ENCODE peak calls at places on chromosomes 13 and 19, in five cellular contexts. M, L, A, X and N are unnamed samples.
A peak's percentile ranks its signal among the peaks of the same experiment; 100 is the strongest.

GRCh38 chr19:17910776-17911360 is 21.9 kb upstream of the CCDC124 start:
- DNase-seq in M (no peak), L (no peak), A (no peak), X (no peak), N (no peak)

GRCh38 chr13:104004572-104004971 is 938.4 kb upstream of the SLC10A2 start:
- DNase-seq in M (peak; percentile 73), L (no peak), A (no peak), X (no peak), N (no peak)

GRCh38 chr13:60095300-60095699 is 68.4 kb downstream of the DIAPH3 start:
- DNase-seq in M (no peak), L (no peak), A (no peak), X (no peak), N (no peak)

GRCh38 chr19:51726049-51726448 is 2.3 kb upstream of the HAS1 start:
- DNase-seq in M (peak; percentile 93), L (peak; percentile 93), A (peak; percentile 39), X (no peak), N (peak; percentile 64)

GRCh38 chr13:72694314-72694713 is 33.1 kb downstream of the MZT1 start:
- DNase-seq in M (no peak), L (no peak), A (no peak), X (no peak), N (no peak)

GRCh38 chr13:94382520-94382919 is 97.0 kb downstream of the DCT start:
- DNase-seq in M (no peak), L (no peak), A (no peak), X (no peak), N (no peak)

GRCh38 chr13:29522044-29522685 is 73.3 kb downstream of the SLC7A1 start:
- DNase-seq in M (no peak), L (peak; percentile 99), A (no peak), X (no peak), N (peak; percentile 99)

GRCh38 chr13:108527849-108528248 is 101.6 kb upstream of the MYO16 start:
- DNase-seq in M (no peak), L (no peak), A (no peak), X (no peak), N (no peak)

GRCh38 chr19:19204181-19204580 is 967 bp upstream of the NR2C2AP start:
- DNase-seq in M (no peak), L (no peak), A (no peak), X (no peak), N (no peak)

GRCh38 chr13:97043302-97043701 is 49.0 kb upstream of the OXGR1 start:
- DNase-seq in M (peak; percentile 30), L (peak; percentile 85), A (no peak), X (no peak), N (peak; percentile 52)

GRCh38 chr13:29937836-29938235 is 87.4 kb upstream of the UBL3 start:
- DNase-seq in M (no peak), L (no peak), A (no peak), X (no peak), N (no peak)

GRCh38 chr19:41994521-41994971 is 516 bp upstream of the ATP1A3 start:
- DNase-seq in M (no peak), L (no peak), A (no peak), X (no peak), N (no peak)

GRCh38 chr13:35927554-35927953 is 203.6 kb downstream of the DCLK1 start:
- DNase-seq in M (peak; percentile 71), L (peak; percentile 50), A (no peak), X (no peak), N (peak; percentile 90)

GRCh38 chr19:18149596-18149975 is 3.4 kb upstream of the PIK3R2 start:
- DNase-seq in M (no peak), L (no peak), A (no peak), X (no peak), N (no peak)

GRCh38 chr13:51645154-51645650 is 60.9 kb downstream of the WDFY2 start:
- DNase-seq in M (peak; percentile 61), L (peak; percentile 91), A (no peak), X (no peak), N (peak; percentile 87)

GRCh38 chr13:43835701-43836100 is 43.8 kb downstream of the CCDC122 start:
- DNase-seq in M (peak; percentile 43), L (peak; percentile 15), A (no peak), X (no peak), N (peak; percentile 54)

GRCh38 chr19:4120531-4120930 is 3.4 kb downstream of the MAP2K2 start:
- DNase-seq in M (no peak), L (peak; percentile 72), A (no peak), X (no peak), N (peak; percentile 54)

GRCh38 chr13:49450105-49450819 is 6.2 kb downstream of the SETDB2 start:
- DNase-seq in M (no peak), L (no peak), A (no peak), X (no peak), N (no peak)

GRCh38 chr13:40613192-40613818 is 53.1 kb downstream of the FOXO1 start:
- DNase-seq in M (no peak), L (no peak), A (no peak), X (no peak), N (no peak)

GRCh38 chr19:18322318-18322758 is 538 bp downstream of the LSM4 start:
- DNase-seq in M (peak; percentile 55), L (peak; percentile 59), A (peak; percentile 66), X (no peak), N (peak; percentile 64)

GRCh38 chr13:84812078-84812477 is 929.8 kb upstream of the SLITRK1 start:
- DNase-seq in M (no peak), L (no peak), A (no peak), X (no peak), N (no peak)

GRCh38 chr13:73059460-73060250 is 850 bp downstream of the KLF5 start:
- DNase-seq in M (no peak), L (peak; percentile 15), A (peak; percentile 56), X (peak; percentile 72), N (no peak)

GRCh38 chr13:40343550-40344269 is 322.7 kb downstream of the FOXO1 start:
- DNase-seq in M (no peak), L (no peak), A (no peak), X (no peak), N (no peak)

GRCh38 chr19:44840811-44841210 is 5.3 kb upstream of the NECTIN2 start:
- DNase-seq in M (no peak), L (no peak), A (no peak), X (no peak), N (no peak)

GRCh38 chr13:43444085-43444484 is 342.7 kb downstream of the ENOX1 start:
- DNase-seq in M (no peak), L (no peak), A (no peak), X (no peak), N (no peak)

GRCh38 chr19:12994701-12995595 is at the start of gene NFIX:
- DNase-seq in M (no peak), L (peak; percentile 68), A (peak; percentile 64), X (peak; percentile 70), N (no peak)

GRCh38 chr19:45440873-45441654 is 17.3 kb upstream of the ERCC1 start:
- DNase-seq in M (no peak), L (peak; percentile 51), A (no peak), X (no peak), N (no peak)

GRCh38 chr13:97659602-97660001 is 225.6 kb downstream of the RAP2A start:
- DNase-seq in M (no peak), L (peak; percentile 11), A (no peak), X (no peak), N (no peak)

GRCh38 chr19:5342573-5343201 is 2.1 kb upstream of the PTPRS start:
- DNase-seq in M (no peak), L (peak; percentile 9), A (no peak), X (no peak), N (no peak)

GRCh38 chr19:1133471-1133929 is 29.7 kb downstream of the GPX4 start:
- DNase-seq in M (no peak), L (no peak), A (no peak), X (no peak), N (no peak)

GRCh38 chr19:49977111-49977510 is 16.1 kb upstream of the SIGLEC11 start:
- DNase-seq in M (no peak), L (no peak), A (no peak), X (no peak), N (no peak)

GRCh38 chr13:42041684-42042035 is 6.8 kb upstream of the DGKH start:
- DNase-seq in M (peak; percentile 33), L (peak; percentile 62), A (peak; percentile 66), X (peak; percentile 56), N (peak; percentile 70)

GRCh38 chr13:47190696-47191095 is 293.8 kb upstream of the HTR2A start:
- DNase-seq in M (no peak), L (no peak), A (no peak), X (no peak), N (no peak)

DNA sequence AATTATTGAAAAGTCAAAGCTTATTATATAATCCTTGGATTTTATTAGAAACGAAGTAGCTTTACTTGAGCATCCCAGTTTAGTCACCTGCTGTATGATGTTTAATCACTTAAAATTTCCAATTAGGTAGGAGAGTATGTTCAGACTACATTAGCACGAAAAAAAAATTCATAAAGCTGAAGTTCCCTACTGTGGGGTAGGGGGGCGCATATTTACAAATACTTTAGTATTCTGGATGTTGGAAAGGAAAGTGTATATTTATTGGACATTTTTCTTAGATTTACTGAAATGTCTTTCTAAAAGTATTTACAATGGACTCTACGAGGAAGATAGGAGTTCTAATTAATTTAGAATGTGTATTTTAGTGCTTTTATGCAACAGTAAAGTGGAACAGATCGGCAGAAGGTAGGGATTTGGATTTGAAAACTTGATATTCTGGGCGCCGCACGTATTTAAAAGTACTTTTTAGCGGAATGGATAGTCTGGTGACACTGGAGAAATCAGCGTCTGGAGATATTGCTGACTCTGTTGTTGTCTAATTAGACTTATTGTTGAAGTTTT is 1.9 kb downstream of the CDK8 start:
- DNase-seq in M (no peak), L (no peak), A (no peak), X (no peak), N (no peak)
- H3K4me3 ChIP-seq in M (peak overlapping the region; percentile 81), L (peak overlapping the region; percentile 78), A (peak overlapping the region; percentile 94), X (peak overlapping the region; percentile 93), N (peak overlapping the region; percentile 82)

GRCh38 chr19:46890423-46891170 is 29.8 kb downstream of the ARHGAP35 start:
- DNase-seq in M (peak; percentile 62), L (peak; percentile 98), A (no peak), X (no peak), N (peak; percentile 64)
- TF ChIP-seq CTCF in M (no peak), L (peak; percentile 48), A (no peak), X (no peak), N (no peak)

GRCh38 chr13:33204130-33204927 is 81.2 kb downstream of the STARD13 start:
- DNase-seq in M (no peak), L (peak; percentile 98), A (no peak), X (no peak), N (peak; percentile 83)
- H3K4me3 ChIP-seq in M (no peak overlapping the region), L (peak overlapping the region; percentile 39), A (no peak overlapping the region), X (peak overlapping the region; percentile 43), N (peak overlapping the region; percentile 42)

GRCh38 chr13:27965343-27965739 is 3.8 kb downstream of the CDX2 start:
- DNase-seq in M (no peak), L (no peak), A (no peak), X (no peak), N (no peak)
- TF ChIP-seq CTCF in M (no peak), L (no peak), A (no peak), X (no peak), N (no peak)

GRCh38 chr19:43534305-43534612 is 1.3 kb downstream of the ZNF575 start:
- DNase-seq in M (no peak), L (no peak), A (no peak), X (no peak), N (no peak)
- H3K4me3 ChIP-seq in M (peak overlapping the region; percentile 62), L (peak overlapping the region; percentile 81), A (peak overlapping the region; percentile 55), X (peak overlapping the region; percentile 71), N (peak overlapping the region; percentile 54)